ENCODE peak calls at places on chromosomes 16 and 17, in nine cellular contexts. N, E, K, H, W, L, C, R and I are unnamed samples.

GRCh38 chr17:63775420-63775819 is 1.4 kb downstream of the DDX42 start:
- DNase-seq in R (peak), H (no peak), W (no peak), K (no peak), L (no peak), N (no peak), C (no peak), E (no peak), I (no peak)

GRCh38 chr16:82071421-82071820 is 36.4 kb downstream of the HSD17B2 start:
- DNase-seq in R (no peak), K (no peak), H (no peak), N (no peak), E (no peak), W (no peak), L (no peak), C (no peak), I (no peak)

GRCh38 chr17:14312522-14312921 is 11.6 kb downstream of the HS3ST3B1 start:
- DNase-seq in N (no peak), W (no peak), R (no peak), E (no peak), K (no peak), H (no peak), C (no peak), L (no peak), I (no peak)

GRCh38 chr16:57470683-57471082 is 8.2 kb downstream of the POLR2C start:
- DNase-seq in N (peak), L (peak), W (no peak), K (no peak), R (peak), C (no peak), H (peak), E (no peak), I (peak)

GRCh38 chr16:46991729-46992704 is 18.5 kb upstream of the DNAJA2 start:
- DNase-seq in R (no peak), N (no peak), E (no peak), W (no peak), L (no peak), C (no peak), K (no peak), H (no peak), I (no peak)

GRCh38 chr16:85644093-85644712 is 31.1 kb downstream of the GSE1 start:
- DNase-seq in R (no peak), H (no peak), K (no peak), C (no peak), W (no peak), N (no peak), E (no peak), L (no peak), I (no peak)

GRCh38 chr17:79413591-79413990 is 197.3 kb downstream of the RBFOX3 start:
- DNase-seq in L (no peak), K (no peak), H (no peak), W (no peak), C (no peak), R (peak), N (no peak), E (no peak), I (no peak)

GRCh38 chr16:11612110-11612981 is 25.6 kb upstream of the LITAF start:
- DNase-seq in K (no peak), L (peak), C (no peak), E (no peak), R (no peak), W (no peak), H (peak), N (peak), I (no peak)

GRCh38 chr16:87132361-87133014 is 184.7 kb downstream of the C16orf95 start:
- DNase-seq in H (no peak), L (no peak), N (no peak), R (no peak), E (no peak), W (no peak), C (peak), K (no peak), I (no peak)

GRCh38 chr17:40095356-40095943 is 4.9 kb downstream of the NR1D1 start:
- DNase-seq in E (no peak), L (no peak), N (peak), K (no peak), W (no peak), C (peak), R (no peak), H (no peak), I (no peak)

GRCh38 chr17:69609495-69610315 is 195.2 kb downstream of the MAP2K6 start:
- DNase-seq in H (no peak), N (no peak), W (no peak), K (no peak), C (no peak), R (no peak), E (no peak), L (no peak), I (no peak)

GRCh38 chr16:83771306-83771942 is 36.4 kb upstream of the HSBP1 start:
- DNase-seq in K (no peak), R (no peak), E (no peak), N (peak), H (no peak), C (no peak), L (no peak), W (no peak), I (no peak)

GRCh38 chr16:55835578-55835977 is 2.7 kb upstream of the CES1 start:
- DNase-seq in R (peak), K (no peak), N (no peak), H (no peak), L (peak), W (peak), E (no peak), C (peak), I (peak)

GRCh38 chr16:80640316-80640715 is 99.5 kb downstream of the DYNLRB2 start:
- DNase-seq in E (no peak), K (no peak), R (no peak), W (no peak), N (no peak), H (no peak), C (no peak), L (no peak), I (no peak)

GRCh38 chr17:73347355-73347754 is 35.6 kb upstream of the CDC42EP4 start:
- DNase-seq in L (no peak), C (no peak), E (no peak), W (peak), R (no peak), K (no peak), N (no peak), H (no peak), I (no peak)

GRCh38 chr16:49675417-49675816 is 180.5 kb downstream of the ZNF423 start:
- DNase-seq in N (no peak), E (no peak), W (no peak), K (no peak), C (no peak), R (no peak), H (no peak), L (no peak), I (no peak)

GRCh38 chr17:56510554-56511342 is 82.8 kb upstream of the NOG start:
- DNase-seq in H (no peak), K (no peak), W (no peak), E (no peak), R (no peak), N (no peak), L (no peak), C (no peak), I (no peak)

GRCh38 chr16:30838876-30839471 is 52.0 kb upstream of the ZNF629 start:
- DNase-seq in H (no peak), E (no peak), R (no peak), W (no peak), N (no peak), K (no peak), L (no peak), C (no peak), I (no peak)

GRCh38 chr16:23408242-23409201 is 44.5 kb downstream of the COG7 start:
- DNase-seq in N (no peak), E (no peak), K (no peak), R (peak), H (peak), C (peak), L (no peak), W (no peak), I (no peak)

GRCh38 chr16:30085247-30085646 is 6.5 kb downstream of the TBX6 start:
- DNase-seq in K (no peak), L (peak), R (peak), E (no peak), C (no peak), H (no peak), W (no peak), N (no peak), I (no peak)

GRCh38 chr17:80281516-80281915 is 20.9 kb downstream of the RNF213 start:
- DNase-seq in L (no peak), R (peak), N (no peak), C (no peak), E (no peak), W (no peak), H (no peak), K (no peak), I (no peak)

GRCh38 chr16:56108724-56109123 is 82.6 kb upstream of the GNAO1 start:
- DNase-seq in N (no peak), L (no peak), W (no peak), H (no peak), E (no peak), K (no peak), R (no peak), C (no peak), I (no peak)

GRCh38 chr17:14308965-14309879 is 8.3 kb downstream of the HS3ST3B1 start:
- DNase-seq in W (peak), H (peak), E (no peak), K (peak), C (peak), N (peak), L (peak), R (peak), I (peak)

GRCh38 chr17:1029196-1029911 is 32.4 kb downstream of the TIMM22 start:
- DNase-seq in E (no peak), L (no peak), W (no peak), C (peak), R (no peak), K (no peak), N (no peak), H (peak), I (peak)

GRCh38 chr17:4969551-4970231 is 2.1 kb upstream of the SPAG7 start:
- DNase-seq in E (no peak), K (no peak), N (no peak), C (peak), H (no peak), R (no peak), L (no peak), W (no peak), I (no peak)

DNA sequence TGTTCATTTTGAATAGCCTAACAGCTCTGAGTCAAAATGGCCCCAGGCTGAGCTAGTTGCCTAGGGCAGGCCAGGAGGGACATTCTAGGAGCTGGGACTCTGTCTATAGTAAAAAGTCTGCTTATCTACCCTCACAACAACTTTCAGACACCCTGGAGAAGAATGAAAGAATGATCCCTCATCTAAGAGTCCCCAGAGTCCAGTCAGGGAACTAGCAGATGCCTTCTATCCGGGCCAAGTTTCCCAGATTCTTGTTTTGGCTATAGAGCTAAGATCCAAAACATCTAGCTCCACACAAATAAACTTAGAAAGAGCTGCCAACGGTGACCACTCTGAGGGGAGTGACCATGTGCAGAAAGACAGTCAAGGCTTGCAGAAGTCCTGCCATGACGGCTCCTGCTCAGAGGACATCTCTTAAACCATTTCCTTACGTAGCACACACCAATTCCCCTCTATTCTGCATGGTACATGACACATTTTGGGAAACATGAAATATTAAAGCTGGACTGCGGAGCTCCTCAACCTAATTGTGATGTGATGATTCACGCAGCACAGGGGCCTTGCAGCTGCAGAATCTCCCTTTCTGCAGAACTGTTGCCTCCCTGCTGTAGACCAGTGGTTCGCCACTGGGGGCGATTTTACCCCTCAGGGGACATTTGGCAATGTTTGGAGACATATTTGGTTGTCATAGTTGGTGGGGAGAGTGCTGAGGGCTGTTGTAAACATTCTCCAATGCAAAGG is 24.2 kb downstream of the FAM20A start:
- DNase-seq in R (no peak), N (no peak), H (no peak), L (no peak), E (no peak), K (no peak), C (peak), W (no peak), I (no peak)
- TF ChIP-seq EP300 in R (no peak), N (no peak), H (no peak), L (no peak), E (no peak), K (no peak), C (no peak), W (no peak), I (no peak)

DNA sequence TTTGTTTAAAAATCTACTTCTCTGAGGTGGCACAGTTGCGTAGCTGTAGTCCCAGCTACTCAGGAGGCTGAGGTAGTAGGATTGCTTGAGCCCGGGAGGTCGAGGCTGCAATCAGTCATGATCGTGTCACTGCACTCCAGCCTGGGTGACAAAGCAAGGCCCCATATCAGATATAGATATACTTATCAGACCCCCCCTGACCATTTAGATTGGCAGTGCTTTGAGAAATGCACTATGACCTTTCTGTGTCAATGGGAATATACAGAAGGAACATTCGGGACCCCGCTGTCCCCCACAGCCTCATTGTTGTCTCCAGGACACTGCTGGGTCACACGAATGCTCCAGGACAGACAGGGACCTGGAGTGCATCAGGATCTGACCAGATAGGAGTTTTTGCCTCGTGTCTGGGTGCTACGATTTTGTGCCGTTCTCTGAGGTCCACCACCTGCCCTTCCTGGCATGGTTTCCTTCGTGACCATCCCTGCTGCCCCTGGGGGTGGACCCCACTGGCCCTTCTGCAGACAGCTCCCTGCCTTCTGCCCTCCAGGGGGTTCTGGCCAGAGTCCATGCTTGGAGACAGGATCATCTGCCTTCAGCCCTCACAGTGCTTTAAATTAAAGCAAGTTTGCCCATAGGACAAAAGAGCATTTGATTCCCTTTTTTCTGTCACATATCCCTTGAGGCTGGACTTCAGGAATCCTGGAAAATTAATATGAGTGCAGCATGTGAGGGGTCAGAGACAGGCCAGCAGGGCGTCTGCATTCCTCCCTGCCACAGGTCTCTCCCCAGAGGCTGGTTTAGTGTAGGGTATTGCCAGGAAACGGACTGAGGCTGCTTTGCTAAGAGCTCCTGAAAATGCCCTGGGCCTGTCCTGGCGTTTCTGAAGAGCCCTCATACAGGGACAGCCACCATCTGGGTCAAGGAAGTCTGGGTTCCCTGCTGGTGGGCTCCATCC is 19.3 kb downstream of the PLD6 start:
- DNase-seq in H (no peak), C (no peak), K (no peak), R (peak), W (no peak), E (no peak), N (no peak), L (no peak), I (no peak)
- H3K27ac ChIP-seq in H (no peak), C (peak), K (no peak), R (no peak), W (peak), E (no peak), N (peak), L (peak), I (no peak)

DNA sequence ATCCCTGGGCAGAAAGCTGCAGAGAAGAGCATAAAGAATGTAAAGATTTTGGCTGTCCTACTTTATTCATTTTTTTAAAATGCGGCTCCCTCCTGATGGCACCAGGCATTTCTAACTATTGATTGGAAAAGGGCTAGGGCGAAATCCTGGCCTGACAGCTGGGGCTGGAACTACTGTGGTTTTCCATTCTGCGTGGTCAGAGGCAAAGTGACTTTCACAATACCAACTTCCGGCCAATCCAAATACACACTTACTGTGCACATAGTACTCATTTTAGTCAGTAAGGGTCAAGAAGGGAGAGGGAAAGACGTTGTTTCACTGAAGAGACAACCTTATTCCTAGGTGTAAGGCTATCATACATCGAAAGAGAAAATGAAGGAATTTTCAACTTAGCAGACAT is 113.8 kb upstream of the PMFBP1 start:
- DNase-seq in C (no peak), N (no peak), H (no peak), L (no peak), K (no peak), W (no peak), R (no peak), E (no peak), I (no peak)
- TF ChIP-seq EP300 in C (no peak), N (no peak), H (no peak), L (peak), K (no peak), W (no peak), R (no peak), E (no peak), I (no peak)

GRCh38 chr17:48944519-48945260 is at the start of gene SNF8:
- DNase-seq in E (peak), L (peak), C (peak), K (peak), W (peak), N (peak), H (peak), R (peak), I (peak)
- H3K27ac ChIP-seq in E (peak), L (peak), C (peak), K (peak), W (peak), N (peak), H (peak), R (peak), I (no peak)

DNA sequence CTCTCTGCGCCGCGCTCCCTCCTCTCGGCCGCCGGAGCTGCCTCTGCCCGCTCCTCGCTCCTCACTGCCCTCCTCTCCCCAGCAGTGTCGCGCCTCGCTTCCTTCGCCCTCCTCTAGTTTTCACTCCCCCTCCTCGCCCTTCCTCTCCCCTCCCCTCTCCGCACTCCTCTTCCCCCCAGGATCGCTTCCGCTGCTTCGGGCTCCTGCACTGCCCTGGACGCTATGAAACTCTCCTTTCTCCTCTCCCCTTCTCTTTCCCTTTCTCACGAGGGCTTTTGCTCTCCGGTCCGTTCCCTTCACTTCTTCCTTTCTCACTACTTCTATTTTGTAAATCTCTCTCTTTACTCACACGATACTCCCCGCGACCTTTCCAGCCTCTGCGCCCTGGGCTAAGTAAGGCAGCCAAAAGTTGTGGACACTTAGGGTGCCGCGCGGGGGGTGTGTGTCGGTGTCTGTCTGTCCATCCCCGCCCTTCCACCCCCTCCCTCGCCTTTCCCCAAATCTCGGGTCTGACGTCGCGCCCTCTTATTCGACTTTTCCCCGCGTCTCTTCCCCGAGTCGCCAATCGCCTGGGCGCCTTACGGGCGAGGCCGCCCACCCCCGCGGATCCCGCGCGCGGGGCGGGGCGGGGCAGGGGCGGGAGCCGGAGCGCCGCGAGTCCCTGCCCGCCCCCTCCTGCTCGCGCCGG is at the start of gene IRX3:
- DNase-seq in H (peak), K (peak), L (peak), N (peak), E (no peak), C (no peak), R (peak), W (peak), I (peak)
- TF ChIP-seq EP300 in H (no peak), K (no peak), L (no peak), N (no peak), E (no peak), C (no peak), R (no peak), W (no peak), I (no peak)

DNA sequence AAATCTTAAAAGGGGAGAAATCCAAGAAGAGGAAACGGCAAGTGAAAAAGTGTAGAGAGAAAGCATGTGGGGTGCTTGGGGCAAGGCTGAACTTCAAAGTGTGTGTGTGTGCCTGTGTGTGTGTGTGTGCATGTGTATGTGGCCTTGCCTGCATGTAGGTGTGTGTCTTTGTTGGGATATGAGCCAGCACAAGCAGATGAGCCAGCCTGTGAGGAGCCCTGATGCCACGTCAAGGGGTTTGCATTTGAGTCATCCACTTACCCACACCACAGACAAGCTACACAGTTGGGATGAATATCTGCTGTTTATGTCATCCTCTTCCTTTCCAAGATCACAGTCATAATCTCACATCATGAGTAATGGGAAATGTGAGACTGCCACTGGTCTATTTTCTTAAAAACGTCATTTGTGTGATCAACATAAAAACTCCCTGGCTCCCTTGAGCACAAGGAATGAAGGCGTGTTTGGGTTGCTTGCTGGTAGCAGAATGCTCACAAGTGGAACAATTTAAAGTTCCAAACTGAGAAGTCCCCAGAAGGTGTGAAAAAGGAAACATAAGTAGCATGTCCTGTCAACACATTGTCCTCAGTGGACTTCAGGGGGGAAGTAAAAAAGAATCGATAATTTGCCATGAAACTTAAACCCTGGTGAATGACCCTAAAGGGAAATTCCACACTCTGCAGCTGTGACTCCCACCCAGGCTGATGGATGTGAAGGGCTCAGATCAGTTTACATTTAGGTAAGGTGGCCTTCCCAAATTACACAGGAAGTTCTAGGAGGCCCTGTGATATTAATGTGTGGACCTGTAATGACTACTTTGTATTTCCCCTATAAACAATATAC is 14.7 kb downstream of the KCTD19 start:
- DNase-seq in H (no peak), N (no peak), C (no peak), R (peak), E (peak), K (peak), W (no peak), L (no peak), I (no peak)
- H3K27ac ChIP-seq in H (peak), N (peak), C (peak), R (peak), E (peak), K (peak), W (peak), L (peak), I (no peak)

GRCh38 chr17:82213251-82214011 is 789 bp upstream of the CCDC57 start:
- DNase-seq in C (peak), K (peak), H (peak), L (no peak), R (peak), N (no peak), E (no peak), W (no peak), I (peak)
- TF ChIP-seq EP300 in C (no peak), K (no peak), H (no peak), L (no peak), R (peak), N (no peak), E (no peak), W (no peak), I (no peak)